ENCODE peak calls at places on chromosomes 13 and 19, in eight cellular contexts. J, X, L, T, W, Q, Y and E are unnamed samples.

GRCh38 chr13:35891973-35892441 is 239.2 kb downstream of the DCLK1 start:
- DNase-seq in X (no peak), L (no peak), J (peak; percentile 98), W (peak; percentile 5), Q (peak; percentile 36), T (no peak), Y (no peak), E (no peak)

GRCh38 chr19:48540110-48540509 is 11.9 kb upstream of the SULT2B1 start:
- DNase-seq in T (no peak), Y (no peak), J (no peak), L (no peak), Q (no peak), X (no peak), W (no peak), E (no peak)

GRCh38 chr13:95115525-95115924 is 185.7 kb downstream of the ABCC4 start:
- DNase-seq in J (peak; percentile 99), Q (no peak), Y (no peak), X (no peak), W (no peak), L (no peak), T (peak; percentile 10), E (no peak)

GRCh38 chr13:114108141-114108761 is 24.2 kb downstream of the RASA3 start:
- DNase-seq in W (no peak), X (no peak), J (no peak), T (peak; percentile 5), Q (no peak), Y (no peak), L (peak; percentile 15), E (no peak)

GRCh38 chr19:44857837-44858236 is 11.7 kb downstream of the NECTIN2 start:
- DNase-seq in Y (no peak), T (no peak), J (no peak), X (no peak), Q (no peak), L (no peak), W (no peak), E (no peak)

GRCh38 chr13:87147076-87147475 is 524.1 kb upstream of the SLITRK5 start:
- DNase-seq in T (no peak), Y (no peak), X (no peak), L (no peak), J (peak; percentile 50), Q (no peak), W (peak; percentile 11), E (no peak)

GRCh38 chr13:80048802-80049201 is 292.1 kb downstream of the SPRY2 start:
- DNase-seq in X (no peak), Y (peak; percentile 11), L (peak; percentile 47), J (peak; percentile 93), Q (peak; percentile 97), T (peak; percentile 59), W (peak; percentile 96), E (peak; percentile 76)

GRCh38 chr19:33601583-33601982 is 20.2 kb upstream of the CHST8 start:
- DNase-seq in W (no peak), X (no peak), T (no peak), Q (no peak), L (no peak), Y (no peak), J (no peak), E (no peak)

GRCh38 chr13:19737844-19738557 is 44.7 kb downstream of the PSPC1 start:
- DNase-seq in Q (no peak), L (no peak), T (no peak), J (no peak), Y (no peak), W (no peak), X (no peak), E (no peak)

GRCh38 chr19:4652075-4652474 is 12.8 kb downstream of the TNFAIP8L1 start:
- DNase-seq in Y (no peak), T (no peak), J (no peak), W (no peak), X (no peak), Q (no peak), L (no peak), E (no peak)

GRCh38 chr13:44050450-44051063 is 170.9 kb downstream of the LACC1 start:
- DNase-seq in Q (peak; percentile 68), L (no peak), J (peak; percentile 51), X (no peak), Y (peak; percentile 13), W (peak; percentile 54), T (no peak), E (no peak)

GRCh38 chr19:36963262-36963661 is 47.1 kb downstream of the ZNF568 start:
- DNase-seq in W (no peak), Y (no peak), Q (no peak), L (no peak), T (no peak), J (no peak), X (no peak), E (no peak)

GRCh38 chr13:24271231-24271610 is 38.2 kb upstream of the C1QTNF9 start:
- DNase-seq in W (no peak), Y (no peak), J (no peak), Q (no peak), L (no peak), T (no peak), X (no peak), E (no peak)

GRCh38 chr19:39078436-39079200 is 5.5 kb upstream of the ACP7 start:
- DNase-seq in X (no peak), W (peak; percentile 91), Q (peak; percentile 99), J (peak; percentile 98), T (no peak), Y (no peak), L (no peak), E (no peak)

GRCh38 chr19:5232798-5233505 is 107.7 kb downstream of the PTPRS start:
- DNase-seq in J (no peak), Y (no peak), X (no peak), L (no peak), Q (no peak), W (peak; percentile 13), T (no peak), E (no peak)

GRCh38 chr19:18594824-18595373 is 6.3 kb downstream of the REX1BD start:
- DNase-seq in W (no peak), J (no peak), Y (no peak), T (no peak), X (no peak), L (no peak), Q (no peak), E (no peak)

GRCh38 chr19:898663-899062 is 5.4 kb downstream of the RNU6-9 start:
- DNase-seq in W (no peak), Y (peak; percentile 44), T (no peak), J (no peak), X (no peak), Q (no peak), L (no peak), E (peak; percentile 38)

GRCh38 chr13:77810430-77810829 is 108.2 kb downstream of the EDNRB start:
- DNase-seq in X (no peak), J (peak; percentile 37), Q (peak; percentile 65), L (no peak), T (no peak), W (peak; percentile 39), Y (no peak), E (no peak)

GRCh38 chr19:58558066-58558622 is at the start of gene UBE2M:
- DNase-seq in Q (peak; percentile 33), J (no peak), X (peak; percentile 52), L (peak; percentile 81), T (peak; percentile 66), W (no peak), Y (no peak), E (no peak)

DNA sequence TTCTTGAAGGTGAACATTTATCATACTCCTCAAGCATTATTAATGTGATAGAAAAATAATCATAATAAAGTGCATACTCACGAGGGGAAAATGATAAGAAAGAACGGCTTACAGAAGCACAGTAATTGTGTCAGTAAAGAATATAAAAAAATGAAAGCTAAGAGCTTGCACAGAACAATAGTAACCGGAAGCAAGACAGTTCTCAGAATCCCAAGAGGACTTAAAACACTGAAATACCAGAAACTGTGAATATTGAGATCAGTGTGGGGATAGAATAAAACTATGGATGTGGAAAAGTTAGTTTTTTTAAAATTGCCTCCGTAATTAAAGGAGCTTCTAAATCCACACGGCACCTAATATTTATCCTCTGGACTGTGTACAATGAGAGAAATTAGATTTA is 482.7 kb downstream of the SLITRK6 start:
- DNase-seq in Y (no peak), X (no peak), W (peak; percentile 33), L (no peak), T (no peak), J (no peak), Q (no peak), E (no peak)
- H3K4me3 ChIP-seq in Y (no peak overlapping the region), X (no peak overlapping the region), W (no peak overlapping the region), L (no peak overlapping the region), T (no peak overlapping the region), J (no peak overlapping the region), Q (no peak overlapping the region), E (no peak overlapping the region)

GRCh38 chr13:108859202-108860012 is 230.0 kb downstream of the MYO16 start:
- DNase-seq in L (no peak), X (no peak), T (no peak), Y (no peak), W (peak; percentile 50), J (peak; percentile 4), Q (peak; percentile 73), E (no peak)
- H3K4me3 ChIP-seq in L (no peak overlapping the region), X (no peak overlapping the region), T (no peak overlapping the region), Y (no peak overlapping the region), W (no peak overlapping the region), J (no peak overlapping the region), Q (peak overlapping the region; percentile 6), E (no peak overlapping the region)

DNA sequence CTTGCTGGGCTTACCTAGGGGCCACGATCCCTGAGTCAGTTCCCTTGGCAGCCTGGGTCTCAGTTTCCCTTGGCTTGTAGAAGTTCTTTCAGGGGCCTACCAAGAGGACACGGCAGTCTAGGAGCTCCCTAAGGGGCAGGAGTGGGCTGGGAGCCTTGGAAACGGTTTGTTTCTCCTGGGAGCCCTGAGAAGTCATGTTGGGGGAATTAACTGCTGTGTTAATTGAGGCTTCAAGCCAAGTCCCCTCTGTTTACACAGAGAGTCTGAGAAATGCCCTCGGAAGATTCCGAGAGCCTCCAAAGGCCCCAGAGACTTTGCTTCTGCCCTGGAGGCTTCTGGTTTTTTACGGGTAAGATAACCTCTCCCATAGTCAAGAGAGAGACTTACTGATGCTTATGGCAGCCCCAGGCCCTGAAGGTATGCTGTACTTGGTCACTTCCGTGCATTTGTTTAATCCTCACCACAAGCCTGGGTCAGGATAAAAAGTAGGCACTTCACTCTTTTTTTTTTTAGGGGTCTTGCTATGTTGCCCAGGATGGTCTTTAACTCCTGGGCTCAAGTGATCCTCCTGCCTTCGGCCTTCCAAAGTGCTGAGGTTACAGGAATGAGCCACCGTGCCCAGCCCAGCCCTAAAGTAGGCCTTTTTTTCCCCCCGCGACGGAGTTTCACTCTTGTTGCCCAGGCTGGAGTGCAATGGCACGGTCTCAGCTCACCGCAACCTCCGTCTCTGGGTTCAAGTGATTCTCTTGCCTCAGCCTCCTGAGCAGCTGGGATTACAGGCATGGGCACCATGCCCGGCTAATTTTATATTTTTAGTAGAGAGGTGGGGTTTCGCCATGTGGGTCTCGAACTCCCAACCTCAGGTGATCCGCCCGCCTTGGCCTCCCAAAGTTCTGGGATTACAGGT is 15.1 kb downstream of the IER2 start:
- DNase-seq in Q (no peak), J (no peak), T (no peak), X (no peak), W (peak; percentile 47), Y (no peak), L (no peak), E (no peak)
- H3K4me3 ChIP-seq in Q (no peak overlapping the region), J (no peak overlapping the region), T (no peak overlapping the region), X (no peak overlapping the region), W (no peak overlapping the region), Y (peak overlapping the region; percentile 42), L (no peak overlapping the region), E (no peak overlapping the region)

DNA sequence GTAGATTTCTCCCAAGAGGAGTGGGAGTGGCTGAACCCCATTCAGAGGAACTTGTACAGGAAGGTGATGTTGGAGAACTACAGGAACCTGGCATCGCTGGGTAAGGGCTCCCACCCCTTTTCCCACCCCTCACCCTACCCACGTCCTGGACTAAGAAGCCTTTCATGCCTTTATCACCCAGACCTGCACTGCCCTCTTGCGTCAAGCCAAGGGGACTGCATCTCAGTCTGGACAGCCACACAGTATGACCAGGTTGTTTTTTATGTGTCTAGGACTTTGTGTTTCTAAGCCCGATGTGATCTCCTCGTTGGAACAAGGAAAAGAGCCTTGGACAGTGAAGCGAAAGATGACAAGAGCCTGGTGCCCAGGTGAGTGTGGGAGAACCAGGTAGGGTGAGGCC is 8.8 kb downstream of the ZFP28 start:
- DNase-seq in X (no peak), Y (no peak), L (no peak), T (no peak), J (no peak), Q (no peak), W (no peak), E (no peak)
- H3K4me3 ChIP-seq in X (no peak overlapping the region), Y (no peak overlapping the region), L (no peak overlapping the region), T (no peak overlapping the region), J (no peak overlapping the region), Q (no peak overlapping the region), W (no peak overlapping the region), E (no peak overlapping the region)